ENCODE peak calls at places on chromosomes 2 and 18, in nine cellular contexts. One of them, this sample, is unnamed.

GRCh38 chr2:204024503-204024902 is 87.9 kb downstream of the ICOS start:
- DNase-seq in naive thymus-derived CD4-positive, alpha-beta T cell: no peak
- DNase-seq in astrocyte: peak
- DNase-seq in upper lobe of right lung: no peak
- DNase-seq in HFF-Myc: peak
- DNase-seq in aorta: no peak
- DNase-seq in endothelial cell of umbilical vein: peak
- DNase-seq in cardiac fibroblast: peak
- DNase-seq in CD8-positive, alpha-beta memory T cell: no peak
- DNase-seq in this sample: no peak

GRCh38 chr2:148244593-148245292 is 223.9 kb downstream of the MBD5 start:
- DNase-seq in naive thymus-derived CD4-positive, alpha-beta T cell: no peak
- DNase-seq in CD8-positive, alpha-beta memory T cell: no peak
- DNase-seq in cardiac fibroblast: peak
- DNase-seq in endothelial cell of umbilical vein: peak
- DNase-seq in upper lobe of right lung: no peak
- DNase-seq in aorta: no peak
- DNase-seq in astrocyte: peak
- DNase-seq in HFF-Myc: peak
- DNase-seq in this sample: no peak

GRCh38 chr18:49238433-49239042 is 221.9 kb downstream of the DYM start:
- DNase-seq in cardiac fibroblast: peak
- DNase-seq in HFF-Myc: no peak
- DNase-seq in naive thymus-derived CD4-positive, alpha-beta T cell: no peak
- DNase-seq in endothelial cell of umbilical vein: peak
- DNase-seq in astrocyte: no peak
- DNase-seq in CD8-positive, alpha-beta memory T cell: no peak
- DNase-seq in upper lobe of right lung: no peak
- DNase-seq in aorta: no peak
- DNase-seq in this sample: no peak

GRCh38 chr2:75729861-75730260 is 19.1 kb upstream of the GCFC2 start:
- DNase-seq in aorta: no peak
- DNase-seq in cardiac fibroblast: no peak
- DNase-seq in HFF-Myc: no peak
- DNase-seq in upper lobe of right lung: no peak
- DNase-seq in endothelial cell of umbilical vein: peak
- DNase-seq in CD8-positive, alpha-beta memory T cell: no peak
- DNase-seq in astrocyte: no peak
- DNase-seq in naive thymus-derived CD4-positive, alpha-beta T cell: no peak
- DNase-seq in this sample: no peak

GRCh38 chr2:20419752-20420151 is 27.1 kb upstream of the RHOB start:
- DNase-seq in HFF-Myc: no peak
- DNase-seq in CD8-positive, alpha-beta memory T cell: no peak
- DNase-seq in astrocyte: no peak
- DNase-seq in naive thymus-derived CD4-positive, alpha-beta T cell: no peak
- DNase-seq in cardiac fibroblast: no peak
- DNase-seq in aorta: no peak
- DNase-seq in upper lobe of right lung: no peak
- DNase-seq in endothelial cell of umbilical vein: no peak
- DNase-seq in this sample: no peak

GRCh38 chr2:2638516-2638915 is 307.4 kb upstream of the MYT1L start:
- DNase-seq in aorta: no peak
- DNase-seq in cardiac fibroblast: no peak
- DNase-seq in naive thymus-derived CD4-positive, alpha-beta T cell: no peak
- DNase-seq in HFF-Myc: no peak
- DNase-seq in upper lobe of right lung: no peak
- DNase-seq in astrocyte: no peak
- DNase-seq in CD8-positive, alpha-beta memory T cell: no peak
- DNase-seq in endothelial cell of umbilical vein: no peak
- DNase-seq in this sample: no peak

GRCh38 chr2:232310189-232310588 is 68.4 kb upstream of the ALPP start:
- DNase-seq in aorta: no peak
- DNase-seq in naive thymus-derived CD4-positive, alpha-beta T cell: no peak
- DNase-seq in endothelial cell of umbilical vein: no peak
- DNase-seq in HFF-Myc: no peak
- DNase-seq in upper lobe of right lung: no peak
- DNase-seq in CD8-positive, alpha-beta memory T cell: no peak
- DNase-seq in cardiac fibroblast: no peak
- DNase-seq in astrocyte: no peak
- DNase-seq in this sample: no peak

GRCh38 chr2:8152392-8153257 is 529.2 kb upstream of the ID2 start:
- DNase-seq in upper lobe of right lung: no peak
- DNase-seq in cardiac fibroblast: no peak
- DNase-seq in CD8-positive, alpha-beta memory T cell: no peak
- DNase-seq in astrocyte: no peak
- DNase-seq in naive thymus-derived CD4-positive, alpha-beta T cell: no peak
- DNase-seq in endothelial cell of umbilical vein: no peak
- DNase-seq in HFF-Myc: no peak
- DNase-seq in aorta: no peak
- DNase-seq in this sample: no peak

GRCh38 chr2:112530728-112531127 is 11.5 kb upstream of the POLR1B start:
- DNase-seq in astrocyte: no peak
- DNase-seq in upper lobe of right lung: no peak
- DNase-seq in aorta: no peak
- DNase-seq in endothelial cell of umbilical vein: no peak
- DNase-seq in CD8-positive, alpha-beta memory T cell: no peak
- DNase-seq in HFF-Myc: no peak
- DNase-seq in naive thymus-derived CD4-positive, alpha-beta T cell: no peak
- DNase-seq in cardiac fibroblast: no peak
- DNase-seq in this sample: no peak

GRCh38 chr18:22998336-22998735 is 65.2 kb downstream of the RBBP8 start:
- DNase-seq in astrocyte: peak
- DNase-seq in cardiac fibroblast: no peak
- DNase-seq in naive thymus-derived CD4-positive, alpha-beta T cell: no peak
- DNase-seq in CD8-positive, alpha-beta memory T cell: no peak
- DNase-seq in HFF-Myc: no peak
- DNase-seq in aorta: no peak
- DNase-seq in upper lobe of right lung: no peak
- DNase-seq in endothelial cell of umbilical vein: no peak
- DNase-seq in this sample: no peak

GRCh38 chr2:58042486-58042970 is 4.1 kb upstream of the VRK2 start:
- DNase-seq in aorta: no peak
- DNase-seq in endothelial cell of umbilical vein: peak
- DNase-seq in naive thymus-derived CD4-positive, alpha-beta T cell: peak
- DNase-seq in cardiac fibroblast: peak
- DNase-seq in upper lobe of right lung: no peak
- DNase-seq in HFF-Myc: peak
- DNase-seq in astrocyte: peak
- DNase-seq in CD8-positive, alpha-beta memory T cell: no peak
- DNase-seq in this sample: no peak

GRCh38 chr2:218392891-218393462 is 6.7 kb upstream of the CTDSP1 start:
- DNase-seq in aorta: no peak
- DNase-seq in cardiac fibroblast: no peak
- DNase-seq in CD8-positive, alpha-beta memory T cell: no peak
- DNase-seq in endothelial cell of umbilical vein: no peak
- DNase-seq in HFF-Myc: no peak
- DNase-seq in astrocyte: no peak
- DNase-seq in naive thymus-derived CD4-positive, alpha-beta T cell: no peak
- DNase-seq in upper lobe of right lung: no peak
- DNase-seq in this sample: peak

GRCh38 chr2:222798528-222798927 is 62.3 kb upstream of the ACSL3 start:
- DNase-seq in endothelial cell of umbilical vein: no peak
- DNase-seq in astrocyte: no peak
- DNase-seq in upper lobe of right lung: no peak
- DNase-seq in HFF-Myc: no peak
- DNase-seq in cardiac fibroblast: no peak
- DNase-seq in CD8-positive, alpha-beta memory T cell: no peak
- DNase-seq in aorta: no peak
- DNase-seq in naive thymus-derived CD4-positive, alpha-beta T cell: no peak
- DNase-seq in this sample: no peak

DNA sequence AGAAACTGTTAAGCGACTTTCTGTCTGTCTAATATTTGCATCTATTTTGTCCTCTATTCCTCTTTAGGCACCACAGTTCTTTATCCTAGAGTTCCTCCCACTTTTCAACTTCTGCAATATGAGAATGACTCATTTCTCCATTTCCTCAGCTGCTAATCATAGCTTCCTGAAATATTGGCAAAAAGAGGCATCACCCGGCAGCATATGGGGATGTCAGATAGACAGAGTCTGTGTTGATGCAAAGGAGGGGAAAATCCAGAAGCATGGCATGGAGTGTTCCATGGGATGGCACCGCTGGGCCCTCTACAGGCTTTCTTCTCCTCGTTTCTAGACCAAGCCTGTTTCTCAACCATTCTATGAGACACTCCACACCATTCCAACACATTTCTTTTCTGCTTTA is 93.4 kb downstream of the DOCK10 start:
- DNase-seq in HFF-Myc: peak
- DNase-seq in aorta: no peak
- DNase-seq in cardiac fibroblast: peak
- DNase-seq in upper lobe of right lung: no peak
- DNase-seq in endothelial cell of umbilical vein: peak
- DNase-seq in CD8-positive, alpha-beta memory T cell: no peak
- DNase-seq in naive thymus-derived CD4-positive, alpha-beta T cell: no peak
- DNase-seq in astrocyte: peak
- DNase-seq in this sample: no peak
- H3K4me3 ChIP-seq in HFF-Myc: no peak
- H3K4me3 ChIP-seq in aorta: no peak
- H3K4me3 ChIP-seq in cardiac fibroblast: no peak
- H3K4me3 ChIP-seq in upper lobe of right lung: no peak
- H3K4me3 ChIP-seq in endothelial cell of umbilical vein: no peak
- H3K4me3 ChIP-seq in CD8-positive, alpha-beta memory T cell: no peak
- H3K4me3 ChIP-seq in naive thymus-derived CD4-positive, alpha-beta T cell: no peak
- H3K4me3 ChIP-seq in astrocyte: no peak
- H3K4me3 ChIP-seq in this sample: no peak

GRCh38 chr2:181306785-181307184 is 150.4 kb upstream of the ITGA4 start:
- DNase-seq in naive thymus-derived CD4-positive, alpha-beta T cell: no peak
- DNase-seq in astrocyte: no peak
- DNase-seq in upper lobe of right lung: no peak
- DNase-seq in cardiac fibroblast: peak
- DNase-seq in CD8-positive, alpha-beta memory T cell: peak
- DNase-seq in aorta: no peak
- DNase-seq in endothelial cell of umbilical vein: no peak
- DNase-seq in HFF-Myc: no peak
- DNase-seq in this sample: no peak
- H3K4me3 ChIP-seq in naive thymus-derived CD4-positive, alpha-beta T cell: peak
- H3K4me3 ChIP-seq in astrocyte: no peak
- H3K4me3 ChIP-seq in upper lobe of right lung: no peak
- H3K4me3 ChIP-seq in cardiac fibroblast: no peak
- H3K4me3 ChIP-seq in CD8-positive, alpha-beta memory T cell: no peak
- H3K4me3 ChIP-seq in aorta: no peak
- H3K4me3 ChIP-seq in endothelial cell of umbilical vein: no peak
- H3K4me3 ChIP-seq in HFF-Myc: no peak
- H3K4me3 ChIP-seq in this sample: no peak

GRCh38 chr2:187054501-187055319 is 205.7 kb upstream of the ZSWIM2 start:
- DNase-seq in astrocyte: no peak
- DNase-seq in endothelial cell of umbilical vein: peak
- DNase-seq in aorta: no peak
- DNase-seq in naive thymus-derived CD4-positive, alpha-beta T cell: no peak
- DNase-seq in HFF-Myc: no peak
- DNase-seq in cardiac fibroblast: no peak
- DNase-seq in CD8-positive, alpha-beta memory T cell: no peak
- DNase-seq in upper lobe of right lung: no peak
- DNase-seq in this sample: no peak

GRCh38 chr2:187056416-187057333 is 207.7 kb upstream of the ZSWIM2 start:
- DNase-seq in CD8-positive, alpha-beta memory T cell: no peak
- DNase-seq in endothelial cell of umbilical vein: no peak
- DNase-seq in upper lobe of right lung: no peak
- DNase-seq in HFF-Myc: no peak
- DNase-seq in astrocyte: no peak
- DNase-seq in aorta: no peak
- DNase-seq in naive thymus-derived CD4-positive, alpha-beta T cell: no peak
- DNase-seq in cardiac fibroblast: no peak
- DNase-seq in this sample: no peak

GRCh38 chr2:187050409-187050998 is 201.5 kb upstream of the ZSWIM2 start:
- DNase-seq in upper lobe of right lung: no peak
- DNase-seq in naive thymus-derived CD4-positive, alpha-beta T cell: no peak
- DNase-seq in astrocyte: no peak
- DNase-seq in CD8-positive, alpha-beta memory T cell: no peak
- DNase-seq in cardiac fibroblast: peak
- DNase-seq in aorta: no peak
- DNase-seq in HFF-Myc: no peak
- DNase-seq in endothelial cell of umbilical vein: no peak
- DNase-seq in this sample: no peak

GRCh38 chr2:187055463-187055862 is 206.5 kb upstream of the ZSWIM2 start:
- DNase-seq in upper lobe of right lung: no peak
- DNase-seq in endothelial cell of umbilical vein: peak
- DNase-seq in naive thymus-derived CD4-positive, alpha-beta T cell: no peak
- DNase-seq in CD8-positive, alpha-beta memory T cell: no peak
- DNase-seq in cardiac fibroblast: peak
- DNase-seq in HFF-Myc: no peak
- DNase-seq in aorta: no peak
- DNase-seq in astrocyte: no peak
- DNase-seq in this sample: no peak

DNA sequence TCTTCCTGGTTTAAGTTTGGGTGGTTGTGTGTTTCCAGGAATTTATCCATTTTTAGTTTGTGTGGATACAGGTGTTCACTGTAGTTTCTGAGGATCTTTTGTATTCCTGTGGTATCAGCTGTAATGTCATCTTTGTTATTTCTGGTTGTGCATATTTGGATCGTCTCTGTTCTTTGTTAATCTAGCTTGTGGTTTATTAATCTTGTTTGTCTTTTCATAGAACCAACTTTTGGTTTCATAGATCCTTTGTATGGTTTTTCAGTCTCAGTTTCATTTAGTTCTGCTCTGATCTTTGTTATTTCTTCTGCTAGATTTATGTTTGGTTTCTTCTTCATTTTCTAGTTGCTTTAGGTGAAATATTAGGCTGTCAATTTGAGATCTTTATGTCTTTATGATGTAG is 202.4 kb upstream of the ZSWIM2 start:
- DNase-seq in endothelial cell of umbilical vein: no peak
- DNase-seq in naive thymus-derived CD4-positive, alpha-beta T cell: no peak
- DNase-seq in CD8-positive, alpha-beta memory T cell: no peak
- DNase-seq in astrocyte: peak
- DNase-seq in cardiac fibroblast: no peak
- DNase-seq in HFF-Myc: no peak
- DNase-seq in aorta: no peak
- DNase-seq in upper lobe of right lung: no peak
- DNase-seq in this sample: no peak
- H3K4me3 ChIP-seq in endothelial cell of umbilical vein: no peak
- H3K4me3 ChIP-seq in naive thymus-derived CD4-positive, alpha-beta T cell: no peak
- H3K4me3 ChIP-seq in CD8-positive, alpha-beta memory T cell: no peak
- H3K4me3 ChIP-seq in astrocyte: no peak
- H3K4me3 ChIP-seq in cardiac fibroblast: no peak
- H3K4me3 ChIP-seq in HFF-Myc: no peak
- H3K4me3 ChIP-seq in aorta: no peak
- H3K4me3 ChIP-seq in upper lobe of right lung: no peak
- H3K4me3 ChIP-seq in this sample: no peak

DNA sequence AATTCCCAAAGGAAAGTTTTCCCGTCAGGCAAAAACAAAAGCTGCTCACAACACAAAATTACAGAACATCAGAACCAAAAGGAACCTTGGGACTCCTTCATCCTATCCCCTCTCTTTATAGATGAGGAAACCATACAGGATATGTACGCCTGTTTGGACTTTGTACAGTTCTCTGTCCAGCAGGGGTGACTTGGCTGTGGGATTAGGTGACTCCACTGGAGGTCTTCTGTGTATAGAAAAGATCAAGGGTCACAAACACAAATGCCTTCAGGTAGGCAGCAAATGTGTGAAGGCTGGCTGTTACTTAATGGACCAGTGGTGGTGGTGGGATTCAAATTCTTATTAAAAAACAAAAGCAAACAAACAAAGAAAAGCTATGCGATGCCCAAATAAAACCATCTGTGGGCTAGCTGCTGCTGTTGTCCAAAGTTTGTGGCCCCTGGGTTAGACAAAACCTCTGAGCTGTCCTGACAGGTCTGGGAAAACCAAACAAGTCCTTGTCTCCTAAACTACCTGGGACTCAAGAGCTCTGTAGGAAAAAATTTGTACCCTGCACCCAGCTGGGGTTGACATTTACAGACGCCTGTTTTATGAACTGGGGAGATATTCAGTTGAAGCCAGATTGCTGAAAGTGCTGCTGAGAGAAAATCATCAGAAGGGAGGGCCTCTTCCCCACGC is 1.3 kb upstream of the CEP68 start:
- DNase-seq in upper lobe of right lung: no peak
- DNase-seq in endothelial cell of umbilical vein: no peak
- DNase-seq in CD8-positive, alpha-beta memory T cell: no peak
- DNase-seq in aorta: no peak
- DNase-seq in HFF-Myc: no peak
- DNase-seq in cardiac fibroblast: no peak
- DNase-seq in astrocyte: no peak
- DNase-seq in naive thymus-derived CD4-positive, alpha-beta T cell: no peak
- DNase-seq in this sample: no peak
- H3K4me3 ChIP-seq in upper lobe of right lung: peak
- H3K4me3 ChIP-seq in endothelial cell of umbilical vein: no peak
- H3K4me3 ChIP-seq in CD8-positive, alpha-beta memory T cell: peak
- H3K4me3 ChIP-seq in aorta: no peak
- H3K4me3 ChIP-seq in HFF-Myc: peak
- H3K4me3 ChIP-seq in cardiac fibroblast: no peak
- H3K4me3 ChIP-seq in astrocyte: no peak
- H3K4me3 ChIP-seq in naive thymus-derived CD4-positive, alpha-beta T cell: peak
- H3K4me3 ChIP-seq in this sample: peak

This sample was measured in upper lobe of left lung.